ENCODE peak calls at places on chromosomes 16 and 17, in six cellular contexts. D is body of pancreas, N is head of caudate nucleus, W is GOT3, S is HepG2, F is EL. O is an unnamed sample.

GRCh38 chr17:50266384-50267073 is 7.7 kb upstream of the TMEM92 start:
- DNase-seq in F (peak; percentile 88), D (peak; percentile 31), S (peak; percentile 53), N (no peak), W (no peak), O (peak; percentile 82)

GRCh38 chr16:29971304-29971703 is 2.4 kb upstream of the TAOK2 start:
- DNase-seq in S (no peak), D (no peak), N (no peak), F (no peak), W (no peak), O (no peak)

GRCh38 chr17:49443862-49444261 is 29.2 kb upstream of the PHB1 start:
- DNase-seq in W (no peak), N (no peak), D (no peak), F (peak; percentile 50), S (peak; percentile 43), O (peak; percentile 29)

GRCh38 chr16:28984619-28985135 is at the start of gene LAT:
- DNase-seq in F (no peak), N (no peak), S (no peak), W (no peak), D (no peak), O (no peak)

GRCh38 chr16:52435573-52435972 is 111.4 kb downstream of the TOX3 start:
- DNase-seq in N (no peak), S (no peak), D (no peak), F (no peak), W (no peak), O (no peak)

GRCh38 chr16:55233464-55233863 is 90.5 kb upstream of the IRX6 start:
- DNase-seq in F (no peak), D (peak; percentile 17), N (no peak), S (no peak), W (no peak), O (no peak)

GRCh38 chr16:10981697-10982216 is 37.4 kb downstream of the CLEC16A start:
- DNase-seq in W (no peak), S (peak; percentile 45), D (no peak), N (no peak), F (no peak), O (no peak)

GRCh38 chr17:69734656-69735055 is 320.2 kb downstream of the MAP2K6 start:
- DNase-seq in F (no peak), D (no peak), N (no peak), S (no peak), W (no peak), O (no peak)

GRCh38 chr16:54265558-54266213 is 20.9 kb downstream of the IRX3 start:
- DNase-seq in N (no peak), W (no peak), S (peak; percentile 65), F (no peak), D (no peak), O (no peak)

GRCh38 chr17:63774982-63775290 is 966 bp downstream of the DDX42 start:
- DNase-seq in F (peak; percentile 22), N (no peak), W (no peak), S (no peak), D (no peak), O (no peak)

GRCh38 chr17:44794699-44795413 is 35.2 kb downstream of the GJC1 start:
- DNase-seq in W (peak; percentile 31), S (no peak), N (no peak), F (peak; percentile 96), D (no peak), O (peak; percentile 78)

GRCh38 chr17:68450801-68451200 is 6.5 kb downstream of the WIPI1 start:
- DNase-seq in N (no peak), W (no peak), D (no peak), S (no peak), F (no peak), O (no peak)

GRCh38 chr17:76085731-76086366 is 6.9 kb downstream of the ZACN start:
- DNase-seq in W (no peak), F (no peak), D (no peak), N (no peak), S (no peak), O (no peak)

GRCh38 chr17:4488989-4489595 is 9.6 kb upstream of the SPNS2 start:
- DNase-seq in D (no peak), N (no peak), W (no peak), S (no peak), F (no peak), O (no peak)

GRCh38 chr17:52148969-52149351 is 9.6 kb downstream of the CA10 start:
- DNase-seq in F (no peak), W (no peak), S (no peak), N (no peak), D (no peak), O (no peak)

GRCh38 chr16:1678500-1679098 is 520 bp downstream of the JPT2 start:
- DNase-seq in F (peak; percentile 50), D (peak; percentile 34), W (no peak), S (peak; percentile 12), N (peak; percentile 17), O (no peak)

GRCh38 chr17:68584904-68585303 is 16.3 kb downstream of the FAM20A start:
- DNase-seq in N (no peak), W (no peak), S (peak; percentile 81), D (no peak), F (no peak), O (no peak)

GRCh38 chr17:31226373-31226772 is 70.7 kb downstream of the OMG start:
- DNase-seq in S (no peak), F (no peak), W (no peak), N (no peak), D (no peak), O (no peak)

GRCh38 chr17:602436-602835 is 112.2 kb downstream of the VPS53 start:
- DNase-seq in W (no peak), F (no peak), S (no peak), N (no peak), D (no peak), O (no peak)

GRCh38 chr17:62187681-62188080 is 122.6 kb upstream of the MED13 start:
- DNase-seq in N (no peak), S (no peak), D (no peak), W (no peak), F (peak; percentile 17), O (peak; percentile 42)

GRCh38 chr16:11224096-11224893 is 31.7 kb downstream of the SOCS1 start:
- DNase-seq in F (no peak), D (peak; percentile 32), N (peak; percentile 40), W (no peak), S (peak; percentile 55), O (no peak)

GRCh38 chr16:68365167-68365817 is 54.5 kb downstream of the PRMT7 start:
- DNase-seq in F (peak; percentile 16), N (peak; percentile 61), W (no peak), D (no peak), S (no peak), O (no peak)

GRCh38 chr17:64992325-64992802 is 64.2 kb downstream of the GNA13 start:
- DNase-seq in D (no peak), F (peak; percentile 79), S (peak; percentile 59), N (no peak), W (no peak), O (no peak)

GRCh38 chr17:70168979-70169706 is at the start of gene KCNJ2:
- DNase-seq in S (peak; percentile 3), W (peak; percentile 43), N (peak; percentile 95), F (peak; percentile 86), D (peak; percentile 85), O (no peak)

GRCh38 chr16:84423416-84423837 is 55.1 kb downstream of the ATP2C2 start:
- DNase-seq in N (no peak), W (no peak), F (peak; percentile 48), S (peak; percentile 67), D (no peak), O (peak; percentile 22)

GRCh38 chr17:61208301-61209098 is 191.1 kb upstream of the TBX2 start:
- DNase-seq in W (no peak), N (no peak), D (no peak), S (no peak), F (peak; percentile 14), O (no peak)

GRCh38 chr17:42920922-42921321 is 20.3 kb downstream of the G6PC1 start:
- DNase-seq in N (no peak), F (no peak), W (no peak), D (peak; percentile 48), S (peak; percentile 18), O (no peak)

GRCh38 chr17:33163827-33164555 is 129.1 kb downstream of the ASIC2 start:
- DNase-seq in D (no peak), N (no peak), W (no peak), F (no peak), S (no peak), O (no peak)

GRCh38 chr16:30786936-30787612 is at the start of gene ZNF629:
- DNase-seq in W (no peak), S (peak; percentile 79), F (peak; percentile 64), D (peak; percentile 73), N (peak; percentile 86), O (no peak)

O was measured in HFF-Myc.